ENCODE peak calls at places on chromosomes 12 and 14, in six cellular contexts. D is fibroblast of the aortic adventitia, P is fibroblast of lung, O is HCT116, V is NCI-H1436 treated with DMSO at 0.1 percent for 48 hours, F is EH. Z is an unnamed sample.

GRCh38 chr14:100453930-100454329 is 130.8 kb downstream of the SLC25A47 start:
- DNase-seq in D (no peak), V (no peak), P (no peak), O (no peak), F (no peak), Z (no peak)

GRCh38 chr12:6863586-6864321 is 3.6 kb upstream of the TPI1 start:
- DNase-seq in D (no peak), O (no peak), F (peak; percentile 28), V (no peak), P (no peak), Z (no peak)

GRCh38 chr12:29710104-29710503 is 73.6 kb downstream of the TMTC1 start:
- DNase-seq in O (no peak), V (peak; percentile 50), D (peak; percentile 10), P (peak; percentile 53), F (no peak), Z (no peak)

GRCh38 chr12:5803532-5803931 is 141.5 kb downstream of the ANO2 start:
- DNase-seq in O (no peak), D (no peak), V (no peak), P (no peak), F (no peak), Z (no peak)

GRCh38 chr14:35423621-35424020 is 19.1 kb upstream of the NFKBIA start:
- DNase-seq in O (no peak), D (no peak), F (no peak), V (no peak), P (no peak), Z (no peak)

GRCh38 chr14:51336304-51336703 is 96.3 kb downstream of the TMX1 start:
- DNase-seq in D (peak; percentile 78), P (no peak), V (no peak), F (no peak), O (no peak), Z (no peak)

GRCh38 chr14:98822917-98823316 is 449.1 kb downstream of the BCL11B start:
- DNase-seq in V (no peak), P (no peak), D (no peak), F (no peak), O (no peak), Z (no peak)

GRCh38 chr12:60172266-60172665 is 576.4 kb downstream of the SLC16A7 start:
- DNase-seq in V (no peak), D (peak; percentile 64), F (peak; percentile 63), O (no peak), P (no peak), Z (no peak)

GRCh38 chr14:33647385-33647786 is 303.5 kb downstream of the EGLN3 start:
- DNase-seq in D (peak; percentile 98), V (no peak), P (peak; percentile 96), F (peak; percentile 95), O (no peak), Z (no peak)

GRCh38 chr12:18261273-18261672 is at the start of gene PIK3C2G:
- DNase-seq in F (no peak), V (no peak), P (no peak), D (no peak), O (no peak), Z (no peak)

GRCh38 chr14:101823511-101824120 is 62.1 kb downstream of the PPP2R5C start:
- DNase-seq in F (peak; percentile 37), D (peak; percentile 55), O (no peak), V (no peak), P (no peak), Z (no peak)

GRCh38 chr12:95701275-95701674 is 89.3 kb downstream of the NTN4 start:
- DNase-seq in F (peak; percentile 81), D (peak; percentile 26), V (no peak), P (no peak), O (no peak), Z (no peak)

GRCh38 chr12:110639336-110640178 is 25.6 kb downstream of the TCTN1 start:
- DNase-seq in P (peak; percentile 79), D (peak; percentile 75), V (no peak), O (no peak), F (peak; percentile 81), Z (no peak)

GRCh38 chr12:131226345-131227265 is 272.9 kb downstream of the ADGRD1 start:
- DNase-seq in F (no peak), O (no peak), P (no peak), V (no peak), D (no peak), Z (no peak)

GRCh38 chr12:95582230-95583058 is 31.2 kb upstream of the USP44 start:
- DNase-seq in V (no peak), F (peak; percentile 74), D (peak; percentile 80), P (peak; percentile 66), O (peak; percentile 51), Z (no peak)

GRCh38 chr12:67710582-67710981 is 62.0 kb downstream of the DYRK2 start:
- DNase-seq in P (peak; percentile 24), V (no peak), O (no peak), D (no peak), F (peak; percentile 81), Z (no peak)

GRCh38 chr12:127903146-127903545 is 363.8 kb upstream of the TMEM132C start:
- DNase-seq in F (peak; percentile 73), O (no peak), D (peak; percentile 72), P (no peak), V (no peak), Z (no peak)

GRCh38 chr12:96329545-96329944 is 70.7 kb downstream of the CDK17 start:
- DNase-seq in P (no peak), F (no peak), O (no peak), D (no peak), V (no peak), Z (no peak)

GRCh38 chr14:57889245-57889644 is 23.4 kb upstream of the SLC35F4 start:
- DNase-seq in D (peak; percentile 57), F (peak; percentile 34), V (no peak), O (no peak), P (peak; percentile 4), Z (no peak)

GRCh38 chr14:55062517-55063351 is 11.3 kb downstream of the MAPK1IP1L start:
- DNase-seq in D (peak; percentile 57), V (no peak), P (no peak), F (no peak), O (no peak), Z (no peak)

GRCh38 chr12:104387190-104387589 is 69.6 kb upstream of the CHST11 start:
- DNase-seq in V (no peak), P (peak; percentile 54), F (no peak), D (peak; percentile 47), O (no peak), Z (no peak)

GRCh38 chr12:40010899-40011774 is 94.7 kb downstream of the SLC2A13 start:
- DNase-seq in V (no peak), P (peak; percentile 84), D (peak; percentile 86), O (peak; percentile 41), F (peak; percentile 68), Z (peak; percentile 21)

GRCh38 chr12:124549629-124550028 is 17.8 kb downstream of the NCOR2 start:
- DNase-seq in V (no peak), F (no peak), P (no peak), O (no peak), D (no peak), Z (no peak)

GRCh38 chr14:99185436-99186068 is 86.4 kb downstream of the BCL11B start:
- DNase-seq in O (no peak), V (no peak), F (no peak), D (no peak), P (no peak), Z (no peak)

GRCh38 chr14:69430306-69430939 is 31.9 kb downstream of the SLC39A9 start:
- DNase-seq in F (no peak), D (no peak), O (no peak), V (no peak), P (no peak), Z (no peak)

GRCh38 chr12:79766705-79767464 is 76.1 kb upstream of the PAWR start:
- DNase-seq in V (no peak), P (no peak), F (peak; percentile 78), D (peak; percentile 26), O (no peak), Z (no peak)

GRCh38 chr12:92942905-92943304 is 13.8 kb upstream of the EEA1 start:
- DNase-seq in P (peak; percentile 90), F (peak; percentile 82), D (peak; percentile 97), O (no peak), V (no peak), Z (no peak)

GRCh38 chr14:29236848-29237247 is 470.3 kb downstream of the FOXG1 start:
- DNase-seq in D (peak; percentile 75), V (no peak), O (no peak), F (peak; percentile 86), P (peak; percentile 86), Z (no peak)

GRCh38 chr12:50633950-50634349 is 129.2 kb downstream of the DIP2B start:
- DNase-seq in F (peak; percentile 90), P (no peak), D (peak; percentile 83), O (no peak), V (no peak), Z (no peak)

GRCh38 chr12:5480218-5480952 is 48.5 kb downstream of the NTF3 start:
- DNase-seq in P (peak; percentile 17), O (no peak), F (peak; percentile 46), D (no peak), V (no peak), Z (no peak)

GRCh38 chr14:56342419-56342901 is 224.2 kb downstream of the PELI2 start:
- DNase-seq in D (peak; percentile 86), O (no peak), P (peak; percentile 86), F (peak; percentile 87), V (no peak), Z (peak; percentile 33)

GRCh38 chr12:118391424-118391823 is 15.1 kb downstream of the SUDS3 start:
- DNase-seq in F (no peak), O (no peak), V (no peak), P (no peak), D (peak; percentile 47), Z (no peak)

GRCh38 chr14:56881181-56881580 is 70.9 kb upstream of the OTX2 start:
- DNase-seq in O (no peak), V (no peak), F (no peak), D (no peak), P (no peak), Z (no peak)

GRCh38 chr12:32051511-32052299 is 54.9 kb upstream of the BICD1 start:
- DNase-seq in V (no peak), P (peak; percentile 79), D (peak; percentile 88), O (peak; percentile 48), F (peak; percentile 99), Z (no peak)

GRCh38 chr12:132620893-132621656 is 2.5 kb downstream of the P2RX2 start:
- DNase-seq in O (no peak), F (no peak), V (no peak), D (no peak), P (no peak), Z (no peak)

GRCh38 chr12:51160814-51161459 is 12.0 kb downstream of the TFCP2 start:
- DNase-seq in P (peak; percentile 21), V (no peak), O (no peak), D (peak; percentile 59), F (no peak), Z (no peak)

GRCh38 chr12:54522213-54522612 is 24.7 kb downstream of the NCKAP1L start:
- DNase-seq in D (no peak), O (no peak), P (peak; percentile 27), F (peak; percentile 4), V (no peak), Z (no peak)

GRCh38 chr12:132248439-132249157 is 80.8 kb downstream of the GALNT9 start:
- DNase-seq in F (peak; percentile 3), P (no peak), O (no peak), D (no peak), V (no peak), Z (no peak)

Z was measured in CMK.